ENCODE peak calls at places on chromosomes 3 and 15, in five cellular contexts. F is fibroblast of mammary gland, L is breast epithelium, J is PC-3, X is ovary. U is an unnamed sample.

GRCh38 chr3:44098666-44099065 is 143.0 kb upstream of the TOPAZ1 start:
- DNase-seq in F (no peak), L (no peak), J (no peak), X (no peak), U (no peak)

GRCh38 chr3:105253225-105253624 is 113.5 kb upstream of the ALCAM start:
- DNase-seq in F (no peak), L (no peak), J (no peak), X (no peak), U (peak)

GRCh38 chr15:70722266-70723123 is 40.9 kb downstream of the UACA start:
- DNase-seq in F (peak), L (no peak), J (peak), X (no peak), U (peak)

GRCh38 chr3:189602471-189602870 is 28.7 kb upstream of the TP63 start:
- DNase-seq in F (no peak), L (no peak), J (no peak), X (no peak), U (no peak)

GRCh38 chr3:24680214-24680967 is 185.7 kb upstream of the THRB start:
- DNase-seq in F (peak), L (peak), J (peak), X (peak), U (peak)

GRCh38 chr3:111539351-111540331 is 2.4 kb upstream of the CD96 start:
- DNase-seq in F (peak), L (no peak), J (peak), X (peak), U (peak)

GRCh38 chr3:170418422-170419300 is at the start of gene CLDN11:
- DNase-seq in F (peak), L (no peak), J (peak), X (peak), U (peak)

GRCh38 chr3:36362973-36363372 is 17.3 kb upstream of the STAC start:
- DNase-seq in F (peak), L (no peak), J (peak), X (no peak), U (peak)

GRCh38 chr15:61660579-61660978 is 399.7 kb downstream of the VPS13C start:
- DNase-seq in F (peak), L (no peak), J (peak), X (no peak), U (peak)

GRCh38 chr15:38367476-38367875 is 86.5 kb upstream of the FAM98B start:
- DNase-seq in F (no peak), L (no peak), J (no peak), X (no peak), U (peak)

DNA sequence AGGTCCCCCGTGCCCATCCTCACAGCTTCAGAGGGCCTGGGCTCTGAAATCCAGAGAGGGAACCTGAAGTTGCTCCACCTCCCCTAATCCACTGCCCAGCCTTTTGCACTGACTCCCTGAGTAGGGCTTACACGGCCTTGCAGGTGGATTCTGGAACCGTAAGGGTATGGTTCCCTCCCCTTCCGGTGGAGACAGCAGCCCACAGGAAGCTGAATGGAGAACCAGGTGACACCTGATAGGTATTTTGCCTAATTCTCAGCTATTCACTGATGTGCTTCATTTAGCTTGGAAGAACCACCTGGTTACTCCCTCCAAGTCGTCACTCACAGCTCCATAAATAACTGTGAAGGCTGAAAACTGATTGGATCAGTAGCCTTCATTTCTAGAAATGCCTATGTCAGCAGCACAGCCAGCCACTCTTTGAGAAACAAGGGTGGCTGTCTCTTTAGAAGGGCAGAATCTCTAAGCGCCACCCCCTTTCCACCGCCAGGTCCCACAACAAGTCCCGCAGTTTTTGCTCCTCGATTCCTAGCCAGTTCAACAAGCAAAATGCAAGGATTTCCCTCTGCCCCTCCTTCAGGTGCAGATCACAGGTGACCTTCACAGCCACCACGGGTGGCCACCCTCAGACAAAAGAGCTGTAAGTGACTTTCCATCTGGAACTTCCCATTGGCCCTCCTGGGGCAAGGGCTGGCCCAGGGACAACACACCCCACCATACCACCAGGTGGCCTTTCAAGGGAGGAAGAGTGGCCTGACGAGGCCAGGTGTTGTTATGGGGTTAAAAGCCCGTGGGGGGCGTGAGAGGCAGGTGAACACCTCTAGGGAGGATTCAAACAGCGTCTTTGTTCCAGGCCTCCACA is 112.9 kb downstream of the SEC22A start:
- DNase-seq in F (no peak), L (no peak), J (no peak), X (no peak), U (no peak)
- H3K4me3 ChIP-seq in F (no peak), L (no peak), J (no peak), X (no peak), U (no peak)

GRCh38 chr15:89776274-89777072 is at the start of gene MESP2:
- DNase-seq in F (peak), L (peak), J (peak), X (peak), U (peak)

GRCh38 chr15:89774492-89774891 is 1.6 kb upstream of the MESP2 start:
- DNase-seq in F (no peak), L (no peak), J (no peak), X (no peak), U (no peak)

GRCh38 chr15:89770041-89770440 is 6.1 kb upstream of the MESP2 start:
- DNase-seq in F (peak), L (no peak), J (peak), X (no peak), U (no peak)

GRCh38 chr15:89775815-89776214 is 317 bp upstream of the MESP2 start:
- DNase-seq in F (no peak), L (no peak), J (no peak), X (no peak), U (no peak)

DNA sequence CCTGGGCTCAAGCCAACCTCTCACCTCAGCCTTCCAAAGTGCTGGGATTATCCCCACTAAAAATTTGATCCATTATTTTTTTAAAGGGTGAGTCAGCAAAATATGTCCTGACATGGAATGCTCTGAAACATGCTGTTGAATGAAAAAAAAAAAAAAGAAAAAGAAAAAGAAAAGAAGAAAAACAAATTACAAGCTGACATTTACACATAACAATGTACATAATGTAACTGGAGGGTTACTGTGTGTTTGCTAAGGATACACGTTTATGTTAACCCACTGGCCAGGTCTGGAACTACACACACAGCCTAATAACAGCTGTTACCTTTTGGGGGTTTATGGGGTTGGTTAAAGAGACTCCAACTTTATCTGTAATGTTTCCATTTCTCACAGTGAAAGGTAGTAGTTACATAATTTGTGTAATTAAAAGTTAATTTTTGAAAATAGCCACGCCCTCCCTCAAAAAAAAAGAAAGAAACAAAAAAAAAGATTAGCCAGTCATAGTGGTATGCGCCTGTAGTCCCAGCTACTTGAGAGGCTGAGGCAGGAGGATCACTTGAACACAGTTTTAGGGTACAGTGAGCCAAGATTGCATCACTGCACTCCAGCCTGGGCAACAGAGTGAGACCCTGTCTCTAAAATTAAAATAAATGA is 3.1 kb upstream of the MESP2 start:
- DNase-seq in F (no peak), L (no peak), J (peak), X (no peak), U (peak)
- TF ChIP-seq CTCF in F (peak), L (peak), J (peak), X (no peak), U (peak)

DNA sequence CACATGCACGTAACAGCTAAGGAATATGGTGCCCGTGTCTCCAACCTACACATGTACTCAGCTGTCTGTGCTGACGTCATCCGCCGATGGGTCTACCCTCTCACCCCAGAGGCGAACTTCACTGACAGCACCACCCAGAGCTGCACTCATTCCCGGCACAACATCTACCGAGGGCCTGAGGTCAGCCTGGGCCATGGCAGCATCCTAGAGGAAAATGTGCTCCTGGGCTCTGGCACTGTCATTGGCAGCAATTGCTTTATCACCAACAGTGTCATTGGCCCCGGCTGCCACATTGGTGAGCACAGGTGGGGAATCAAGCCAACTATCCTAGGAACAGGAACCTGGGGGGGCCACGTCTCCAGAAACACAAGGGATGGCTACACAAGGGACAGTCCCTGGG is 5.3 kb downstream of the EIF2B5 start:
- DNase-seq in F (no peak), L (no peak), J (no peak), X (no peak), U (no peak)
- H3K4me3 ChIP-seq in F (no peak), L (no peak), J (no peak), X (no peak), U (no peak)

GRCh38 chr3:29144807-29145206 is 136.1 kb upstream of the RBMS3 start:
- DNase-seq in F (peak), L (no peak), J (peak), X (peak), U (peak)
- TF ChIP-seq CTCF in F (peak), L (no peak), J (peak), X (no peak), U (peak)

DNA sequence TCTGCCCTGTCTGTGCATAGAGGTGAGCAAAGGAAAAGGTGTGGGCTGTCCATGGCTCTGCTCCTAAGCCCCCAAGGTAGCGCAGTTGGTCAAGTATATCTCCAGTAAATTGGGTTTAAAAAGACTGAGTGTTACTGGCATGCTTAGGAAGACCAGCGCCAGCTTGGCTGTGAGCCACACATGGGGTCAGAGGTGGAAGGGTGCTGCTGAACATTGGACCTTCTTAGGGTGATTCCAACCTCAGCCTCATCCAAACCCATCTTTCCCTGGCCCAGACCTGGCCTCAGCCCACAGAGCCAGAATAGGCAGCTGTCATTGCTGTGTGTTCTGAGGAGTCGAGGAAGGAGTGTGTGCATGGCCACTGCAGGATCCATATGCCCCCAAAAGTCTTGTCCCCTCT is 5.6 kb downstream of the IL17RE start:
- DNase-seq in F (no peak), L (no peak), J (no peak), X (no peak), U (no peak)
- H3K4me3 ChIP-seq in F (no peak), L (no peak), J (no peak), X (no peak), U (no peak)